ENCODE peak calls at places on chromosome 1, in four cellular contexts. T is NCI-H2081; A is EH; L is stimulated activated CD8-positive, alpha-beta memory T cell treated with anti-CD3 and anti-CD28 coated beads, Interleukin-4, amount 100 ng/mL, for 4 hours. I is an unnamed sample.

GRCh38 chr1:182917386-182917785 is 35.6 kb downstream of the SHCBP1L start:
- DNase-seq in T (no peak), A (no peak), L (no peak), I (no peak)

GRCh38 chr1:68442822-68443556 is 6.8 kb downstream of the RPE65 start:
- DNase-seq in T (no peak), A (peak; percentile 61), L (no peak), I (peak; percentile 6)

GRCh38 chr1:26882696-26883095 is 7.4 kb downstream of the GPN2 start:
- DNase-seq in T (no peak), A (no peak), L (no peak), I (no peak)

GRCh38 chr1:177255411-177255810 is 84.7 kb downstream of the BRINP2 start:
- DNase-seq in T (no peak), A (peak; percentile 7), L (no peak), I (no peak)

GRCh38 chr1:36673207-36673606 is 190.5 kb upstream of the CSF3R start:
- DNase-seq in T (no peak), A (no peak), L (no peak), I (no peak)

GRCh38 chr1:23759277-23759676 is 16.0 kb downstream of the ELOA start:
- DNase-seq in T (no peak), A (peak; percentile 15), L (no peak), I (no peak)

GRCh38 chr1:14811573-14811972 is 213.1 kb downstream of the KAZN start:
- DNase-seq in T (no peak), A (no peak), L (no peak), I (no peak)

GRCh38 chr1:206722751-206723499 is 38.2 kb downstream of the MAPKAPK2 start:
- DNase-seq in T (no peak), A (no peak), L (no peak), I (no peak)

I was measured in NCI-H2227 treated with DMSO at 0.1 percent for 48 hours.